ENCODE peak calls at places on chromosomes 5 and 9, in six cellular contexts. N is HepG2, L is upper lobe of left lung, G is K562, A is GM12878, O is HCT116. Y is an unnamed sample.

GRCh38 chr5:119333421-119333851 is 22.4 kb upstream of the TNFAIP8 start:
- ATAC-seq in N (no peak), L (no peak), G (no peak), A (peak), O (no peak), Y (no peak)

GRCh38 chr5:115072266-115073056 is 97.2 kb downstream of the TRIM36 start:
- ATAC-seq in N (no peak), L (no peak), G (no peak), A (no peak), O (no peak), Y (no peak)

GRCh38 chr9:33162721-33163311 is 4.3 kb downstream of the B4GALT1 start:
- ATAC-seq in N (peak), L (no peak), G (no peak), A (no peak), O (no peak), Y (peak)

GRCh38 chr9:94885854-94886447 is 159.5 kb downstream of the AOPEP start:
- ATAC-seq in N (no peak), L (no peak), G (no peak), A (peak), O (no peak), Y (no peak)

GRCh38 chr5:40679998-40680681 is 425 bp downstream of the PTGER4 start:
- ATAC-seq in N (peak), L (no peak), G (no peak), A (peak), O (peak), Y (no peak)

GRCh38 chr5:118937393-118938061 is 50.8 kb downstream of the DTWD2 start:
- ATAC-seq in N (no peak), L (no peak), G (no peak), A (peak), O (peak), Y (no peak)

GRCh38 chr5:74413403-74414060 is 227.0 kb downstream of the ENC1 start:
- ATAC-seq in N (peak), L (no peak), G (no peak), A (no peak), O (no peak), Y (no peak)

GRCh38 chr9:111986035-111986556 is 89.5 kb downstream of the UGCG start:
- ATAC-seq in N (no peak), L (no peak), G (no peak), A (peak), O (no peak), Y (no peak)

GRCh38 chr9:23441275-23441674 is 384.8 kb downstream of the ELAVL2 start:
- ATAC-seq in N (no peak), L (no peak), G (no peak), A (no peak), O (no peak), Y (no peak)

GRCh38 chr9:136544549-136545064 is 1.2 kb downstream of the NOTCH1 start:
- ATAC-seq in N (no peak), L (no peak), G (peak), A (peak), O (peak), Y (no peak)
- TF ChIP-seq POLR2A in N (no peak), L (no peak), G (no peak), A (peak), O (no peak), Y (no peak)

DNA sequence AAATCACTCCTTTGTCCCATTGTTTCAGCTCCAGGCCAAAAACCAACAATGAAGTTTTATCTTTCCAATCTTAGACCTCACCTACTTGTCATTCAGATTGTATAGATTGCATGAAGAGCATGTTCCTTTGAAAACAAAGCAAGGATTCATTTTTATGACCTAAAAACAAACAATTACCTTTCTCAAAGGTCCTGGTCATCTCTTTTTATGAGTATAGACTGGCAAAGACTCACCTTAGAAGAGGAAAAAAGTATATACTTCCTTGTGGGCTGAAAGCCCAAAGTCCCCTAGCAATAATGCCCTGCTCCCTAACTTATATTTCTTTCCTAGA is 28.4 kb upstream of the TLE1 start:
- ATAC-seq in N (no peak), L (no peak), G (no peak), A (no peak), O (no peak), Y (no peak)
- TF ChIP-seq POLR2AphosphoS5 in N (no peak), L (no peak), G (no peak), A (no peak), O (no peak), Y (no peak)

GRCh38 chr9:132407196-132407595 is 556 bp upstream of the TTF1 start:
- ATAC-seq in N (no peak), L (no peak), G (no peak), A (no peak), O (no peak), Y (no peak)
- H3K4me3 ChIP-seq in N (peak), L (no peak), G (no peak), A (peak), O (peak), Y (peak)

DNA sequence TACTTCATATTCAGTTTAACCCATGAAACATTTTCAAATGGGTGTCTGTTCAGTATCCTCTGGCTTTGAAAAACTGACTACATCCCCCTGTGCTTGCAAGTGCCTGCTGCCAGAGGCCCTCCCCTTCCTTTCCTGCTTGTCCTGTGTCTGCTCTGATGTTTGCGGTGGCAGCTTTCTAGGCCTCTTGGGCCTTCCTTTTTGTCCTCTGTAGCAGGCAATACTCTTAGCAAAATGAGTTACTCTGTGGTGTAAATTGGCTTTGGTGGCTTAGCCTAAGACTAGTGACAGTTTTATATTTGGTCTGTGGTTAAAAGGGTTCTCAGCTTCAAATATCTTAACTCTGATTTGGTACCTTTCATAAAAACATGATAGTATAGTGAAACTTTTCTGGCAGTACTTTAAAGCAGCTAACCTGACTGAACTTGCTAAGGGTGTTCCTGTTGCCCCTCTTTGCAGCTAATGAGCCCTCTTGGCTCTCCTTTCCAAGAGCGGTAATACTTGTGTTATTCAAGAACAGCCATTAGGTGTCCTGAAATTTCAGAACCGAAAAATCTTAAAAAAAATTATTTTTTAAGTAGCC is 76.6 kb downstream of the GOLM1 start:
- ATAC-seq in N (no peak), L (no peak), G (no peak), A (no peak), O (no peak), Y (no peak)
- TF ChIP-seq POLR2A in N (no peak), L (no peak), G (no peak), A (no peak), O (no peak), Y (no peak)

GRCh38 chr9:88794100-88794499 is 197.2 kb upstream of the S1PR3 start:
- ATAC-seq in N (no peak), L (no peak), G (no peak), A (no peak), O (no peak), Y (no peak)

GRCh38 chr9:88789785-88790184 is 201.5 kb upstream of the S1PR3 start:
- ATAC-seq in N (no peak), L (no peak), G (no peak), A (no peak), O (no peak), Y (peak)

GRCh38 chr9:88786291-88787054 is 204.8 kb upstream of the S1PR3 start:
- ATAC-seq in N (no peak), L (no peak), G (no peak), A (no peak), O (no peak), Y (peak)

GRCh38 chr9:88792502-88792901 is 198.8 kb upstream of the S1PR3 start:
- ATAC-seq in N (no peak), L (no peak), G (no peak), A (no peak), O (no peak), Y (no peak)

DNA sequence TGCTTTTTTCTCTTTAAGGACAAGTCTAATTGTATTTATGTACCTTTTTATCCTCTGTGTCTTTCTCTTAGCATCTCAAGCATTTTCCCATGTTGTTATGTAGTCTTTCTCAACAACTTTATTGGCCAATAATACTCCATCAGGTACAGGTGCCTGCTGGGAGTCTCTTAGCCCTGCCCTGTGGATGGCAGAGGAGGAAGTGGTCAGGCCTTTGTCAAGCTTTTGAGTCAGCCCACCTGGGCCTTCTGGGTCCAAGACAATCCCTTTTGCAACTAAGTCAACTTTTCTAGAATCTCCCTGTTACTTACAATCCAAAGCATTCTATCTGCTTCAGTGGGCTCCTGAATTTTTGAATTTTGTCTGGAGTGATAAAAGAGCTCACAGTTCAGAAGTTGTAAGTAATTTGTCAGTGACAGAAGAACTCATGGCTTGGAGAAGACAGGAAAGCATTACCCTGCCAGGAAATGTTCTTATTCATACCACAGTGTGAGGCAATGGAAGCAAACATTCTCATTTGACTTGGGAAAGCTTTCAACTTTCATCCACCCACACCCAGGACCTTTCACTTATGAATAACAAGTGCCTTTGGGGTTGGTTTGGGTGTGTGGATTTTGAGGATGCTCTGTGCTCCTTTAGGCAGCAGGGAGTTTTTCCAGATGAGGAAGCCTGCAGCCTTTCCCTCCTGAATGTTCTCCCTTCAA is 200.0 kb upstream of the S1PR3 start:
- ATAC-seq in N (no peak), L (no peak), G (no peak), A (no peak), O (no peak), Y (peak)
- TF ChIP-seq POLR2AphosphoS5 in N (no peak), L (no peak), G (no peak), A (no peak), O (no peak), Y (peak)

GRCh38 chr5:151005187-151005974 is 15.0 kb upstream of the GPX3 start:
- ATAC-seq in N (peak), L (peak), G (peak), A (no peak), O (peak), Y (peak)
- H3K4me3 ChIP-seq in N (peak), L (no peak), G (no peak), A (no peak), O (no peak), Y (no peak)

GRCh38 chr5:73280821-73281746 is 108.1 kb downstream of the TMEM174 start:
- ATAC-seq in N (no peak), L (no peak), G (no peak), A (no peak), O (no peak), Y (no peak)

GRCh38 chr5:73282383-73282782 is 109.4 kb downstream of the TMEM174 start:
- ATAC-seq in N (no peak), L (peak), G (no peak), A (no peak), O (no peak), Y (no peak)

GRCh38 chr5:73280386-73280785 is 107.4 kb downstream of the TMEM174 start:
- ATAC-seq in N (no peak), L (peak), G (no peak), A (no peak), O (no peak), Y (peak)

GRCh38 chr5:73274870-73275756 is 102.1 kb downstream of the TMEM174 start:
- ATAC-seq in N (no peak), L (no peak), G (no peak), A (no peak), O (no peak), Y (peak)

GRCh38 chr5:73278693-73279092 is 105.7 kb downstream of the TMEM174 start:
- ATAC-seq in N (no peak), L (no peak), G (no peak), A (no peak), O (no peak), Y (no peak)
- TF ChIP-seq POLR2A in N (no peak), L (no peak), G (no peak), A (no peak), O (no peak), Y (no peak)

Y was measured in gastroesophageal sphincter.